ENCODE peak calls at places on chromosomes 11 and 22, in nine cellular contexts. V is breast epithelium; C is aorta; Q is right lobe of liver; U is cardiac muscle cell; W is fibroblast of lung; R is A549; N is naive thymus-derived CD4-positive, alpha-beta T cell; H is GM23248. B is an unnamed sample. For H3K4me1 and H3K9me3, the result is how much of the 10 kb centered on the place peaks cover.

GRCh38 chr11:95736268-95737208 is 53.0 kb downstream of the FAM76B start:
- DNase-seq in V (no peak), C (no peak), Q (no peak), U (no peak), W (no peak), R (no peak), N (no peak), H (no peak), B (no peak)

GRCh38 chr11:64659417-64660144 is 63.4 kb downstream of the NRXN2 start:
- DNase-seq in V (no peak), C (no peak), Q (no peak), U (no peak), W (peak), R (peak), N (no peak), H (peak), B (no peak)

GRCh38 chr11:16605440-16605970 is 132.9 kb upstream of the C11orf58 start:
- DNase-seq in V (no peak), C (no peak), Q (peak), U (peak), W (peak), R (no peak), N (no peak), H (peak), B (no peak)

GRCh38 chr22:42994917-42995562 is 19.9 kb downstream of the PACSIN2 start:
- DNase-seq in V (peak), C (peak), Q (no peak), U (peak), W (peak), R (peak), N (no peak), H (peak), B (no peak)

GRCh38 chr11:44774131-44774530 is 47.4 kb downstream of the TSPAN18 start:
- DNase-seq in V (no peak), C (no peak), Q (no peak), U (peak), W (no peak), R (no peak), N (no peak), H (no peak), B (no peak)

GRCh38 chr11:69864930-69865661 is 45.9 kb upstream of the FGF3 start:
- DNase-seq in V (no peak), C (no peak), Q (no peak), U (no peak), W (no peak), R (no peak), N (no peak), H (no peak), B (no peak)

GRCh38 chr11:121890377-121890776 is 225.6 kb downstream of the BLID start:
- DNase-seq in V (peak), C (no peak), Q (no peak), U (no peak), W (peak), R (no peak), N (no peak), H (peak), B (no peak)

GRCh38 chr11:69295995-69296889 is 2.3 kb downstream of the MYEOV start:
- DNase-seq in V (no peak), C (no peak), Q (peak), U (no peak), W (peak), R (peak), N (no peak), H (peak), B (no peak)

GRCh38 chr11:29518389-29519174 is 498.2 kb downstream of the KCNA4 start:
- DNase-seq in V (no peak), C (no peak), Q (no peak), U (no peak), W (no peak), R (peak), N (no peak), H (no peak), B (no peak)

GRCh38 chr11:46389450-46390330 is 1.9 kb downstream of the CHRM4 start:
- DNase-seq in V (no peak), C (peak), Q (peak), U (peak), W (peak), R (peak), N (no peak), H (peak), B (no peak)

GRCh38 chr11:14417186-14417585 is 58.2 kb upstream of the RRAS2 start:
- DNase-seq in V (no peak), C (no peak), Q (no peak), U (no peak), W (peak), R (no peak), N (no peak), H (peak), B (no peak)

GRCh38 chr11:114253771-114254170 is 42.4 kb upstream of the NNMT start:
- DNase-seq in V (no peak), C (no peak), Q (no peak), U (no peak), W (no peak), R (no peak), N (no peak), H (no peak), B (no peak)

GRCh38 chr22:39519681-39520053 is 695 bp upstream of the ATF4 start:
- DNase-seq in V (no peak), C (peak), Q (peak), U (peak), W (peak), R (peak), N (no peak), H (peak), B (no peak)

GRCh38 chr11:36153581-36153980 is 135.6 kb downstream of the COMMD9 start:
- DNase-seq in V (no peak), C (no peak), Q (no peak), U (no peak), W (no peak), R (no peak), N (no peak), H (no peak), B (no peak)

GRCh38 chr11:114366331-114367243 is 33.7 kb downstream of the C11orf71 start:
- DNase-seq in V (no peak), C (no peak), Q (no peak), U (no peak), W (peak), R (peak), N (no peak), H (peak), B (no peak)

GRCh38 chr11:130641884-130642283 is 193.4 kb downstream of the ADAMTS15 start:
- DNase-seq in V (no peak), C (no peak), Q (no peak), U (no peak), W (no peak), R (no peak), N (no peak), H (no peak), B (no peak)

GRCh38 chr22:49216579-49216978 is 611.1 kb downstream of the BRD1 start:
- DNase-seq in V (no peak), C (peak), Q (peak), U (no peak), W (no peak), R (no peak), N (no peak), H (no peak), B (no peak)

GRCh38 chr11:18491924-18492323 is 34.8 kb downstream of the TSG101 start:
- DNase-seq in V (no peak), C (no peak), Q (no peak), U (no peak), W (peak), R (no peak), N (no peak), H (peak), B (no peak)

GRCh38 chr22:21952586-21953571 is at the start of gene PPM1F:
- DNase-seq in V (peak), C (peak), Q (peak), U (peak), W (peak), R (peak), N (peak), H (peak), B (peak)

GRCh38 chr11:60700689-60701508 is 1.5 kb downstream of the MS4A8 start:
- DNase-seq in V (no peak), C (no peak), Q (no peak), U (peak), W (no peak), R (peak), N (no peak), H (peak), B (no peak)

GRCh38 chr11:74754507-74755255 is 6.0 kb downstream of the RNF169 start:
- DNase-seq in V (no peak), C (no peak), Q (no peak), U (no peak), W (peak), R (peak), N (no peak), H (peak), B (no peak)

GRCh38 chr11:57403176-57404147 is 13.0 kb upstream of the PRG2 start:
- DNase-seq in V (no peak), C (no peak), Q (no peak), U (no peak), W (no peak), R (no peak), N (no peak), H (no peak), B (no peak)

DNA sequence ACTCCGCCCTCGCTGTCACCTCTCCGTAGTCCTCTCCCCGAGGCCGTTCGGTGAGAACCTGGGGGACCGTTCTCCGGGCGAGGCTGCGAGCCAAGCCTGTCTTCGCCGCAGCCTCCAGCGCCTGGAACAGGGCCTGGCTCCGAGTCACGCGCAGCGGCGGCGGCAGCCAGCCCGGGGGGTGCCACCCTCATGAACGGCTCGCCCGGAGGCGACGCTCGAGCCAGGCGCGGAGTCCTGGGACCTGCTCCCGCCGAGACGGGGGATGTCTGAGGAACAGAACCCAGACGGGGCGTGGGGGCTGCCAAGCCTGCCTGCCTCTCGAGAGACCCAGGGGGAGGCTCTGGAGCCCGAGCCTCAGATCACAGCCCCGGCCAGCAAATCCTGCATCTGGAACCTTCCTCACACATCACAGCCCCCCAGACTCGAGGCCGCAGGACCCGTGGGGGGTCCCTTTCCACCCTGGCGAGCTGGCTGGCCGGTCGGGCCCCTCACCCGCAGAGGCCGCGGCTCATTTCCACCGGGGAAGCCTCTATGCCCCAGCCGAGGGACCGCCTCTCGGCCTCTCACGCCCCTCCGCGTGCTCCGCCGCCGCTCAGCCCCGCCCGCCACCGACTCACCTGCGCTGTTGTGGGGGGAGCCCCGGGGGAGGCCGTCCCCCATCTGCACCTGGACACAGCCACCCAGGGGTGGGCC is 4.1 kb downstream of the SHISA8 start:
- DNase-seq in V (no peak), C (no peak), Q (no peak), U (no peak), W (peak), R (no peak), N (peak), H (peak), B (no peak)
- H3K4me3 ChIP-seq in V (peak), C (no peak), Q (peak), U (peak), W (no peak), R (no peak), N (peak), H (peak), B (peak)

DNA sequence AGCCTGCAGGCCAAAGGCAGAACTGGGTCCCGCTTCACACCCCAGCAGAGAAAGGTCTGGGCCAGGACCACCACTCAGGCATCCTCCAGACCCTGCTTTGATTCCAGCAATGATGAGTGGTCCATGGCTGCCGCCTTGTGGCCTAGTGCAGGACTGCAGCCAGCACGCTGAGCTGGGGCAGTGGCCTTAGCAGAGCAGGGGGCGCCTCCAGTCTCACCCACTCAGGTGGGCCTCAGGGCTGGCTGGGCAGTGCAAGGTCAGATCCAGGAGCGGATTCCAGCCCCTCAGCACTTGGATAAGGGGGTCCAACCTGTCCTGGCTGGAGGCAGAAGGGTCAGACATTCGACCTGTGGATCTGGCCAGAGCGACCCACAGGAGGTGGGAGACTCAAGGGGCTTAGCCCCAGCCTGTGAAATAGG is 9.6 kb upstream of the PDE2A start:
- DNase-seq in V (peak), C (peak), Q (peak), U (peak), W (no peak), R (peak), N (peak), H (peak), B (peak)
- H3K4me1 ChIP-seq in V (under half), C (under half), Q (under half), U (under half), W (under half), R (under half), N (under half), H (under half), B (under half)

GRCh38 chr11:97460091-97460490 is 1070.3 kb downstream of the JRKL start:
- DNase-seq in V (no peak), C (no peak), Q (no peak), U (no peak), W (no peak), R (no peak), N (no peak), H (no peak), B (no peak)

GRCh38 chr11:97461934-97462333 is 1072.1 kb downstream of the JRKL start:
- DNase-seq in V (no peak), C (no peak), Q (peak), U (no peak), W (no peak), R (no peak), N (no peak), H (no peak), B (no peak)

GRCh38 chr11:97461044-97461880 is 1071.4 kb downstream of the JRKL start:
- DNase-seq in V (no peak), C (peak), Q (no peak), U (no peak), W (no peak), R (no peak), N (no peak), H (no peak), B (no peak)

DNA sequence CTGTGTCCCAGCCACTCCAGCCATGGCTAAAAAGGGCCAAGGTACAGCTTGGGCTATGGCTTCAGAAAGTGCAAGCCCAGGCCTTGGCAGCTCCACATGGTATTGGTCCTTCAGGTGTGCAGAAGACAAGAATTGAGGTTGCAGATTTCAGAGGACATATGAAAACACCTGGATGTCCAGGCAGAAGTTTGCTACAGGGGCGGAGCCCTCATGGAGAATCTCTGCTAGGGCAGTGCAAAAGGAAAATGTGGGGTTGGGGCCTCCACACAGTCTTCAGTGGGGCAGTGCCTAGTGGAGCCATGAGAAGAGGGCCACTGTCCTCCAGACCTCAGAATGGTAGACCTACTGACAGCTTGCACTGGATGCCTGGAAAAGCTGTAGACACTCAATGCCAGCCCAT is 1074.1 kb downstream of the JRKL start:
- DNase-seq in V (no peak), C (no peak), Q (no peak), U (no peak), W (no peak), R (no peak), N (no peak), H (no peak), B (no peak)
- H3K9me3 ChIP-seq in V (under half), C (under half), Q (under half), U (under half), W (under half), R (under half), N (under half), H (under half), B (under half)

GRCh38 chr11:67371549-67372231 is 1.7 kb downstream of the CLCF1 start:
- DNase-seq in V (no peak), C (no peak), Q (peak), U (peak), W (peak), R (peak), N (no peak), H (peak), B (no peak)
- H3K4me3 ChIP-seq in V (peak), C (peak), Q (no peak), U (peak), W (peak), R (peak), N (peak), H (peak), B (peak)

GRCh38 chr11:72838691-72839305 is 24.6 kb downstream of the ATG16L2 start:
- DNase-seq in V (no peak), C (no peak), Q (no peak), U (no peak), W (peak), R (no peak), N (no peak), H (peak), B (no peak)

GRCh38 chr11:72840780-72841179 is 26.6 kb downstream of the ATG16L2 start:
- DNase-seq in V (no peak), C (no peak), Q (no peak), U (no peak), W (peak), R (peak), N (no peak), H (peak), B (no peak)

GRCh38 chr11:72842126-72842525 is 27.9 kb downstream of the ATG16L2 start:
- DNase-seq in V (no peak), C (no peak), Q (no peak), U (no peak), W (peak), R (no peak), N (no peak), H (no peak), B (no peak)

GRCh38 chr11:72842644-72843330 is 28.6 kb downstream of the ATG16L2 start:
- DNase-seq in V (no peak), C (no peak), Q (no peak), U (no peak), W (no peak), R (no peak), N (no peak), H (no peak), B (no peak)

GRCh38 chr11:72841397-72841796 is 27.2 kb downstream of the ATG16L2 start:
- DNase-seq in V (no peak), C (no peak), Q (no peak), U (no peak), W (no peak), R (no peak), N (no peak), H (no peak), B (no peak)
- H3K4me1 ChIP-seq in V (under half), C (under half), Q (under half), U (under half), W (under half), R (under half), N (under half), H (under half), B (under half)

DNA sequence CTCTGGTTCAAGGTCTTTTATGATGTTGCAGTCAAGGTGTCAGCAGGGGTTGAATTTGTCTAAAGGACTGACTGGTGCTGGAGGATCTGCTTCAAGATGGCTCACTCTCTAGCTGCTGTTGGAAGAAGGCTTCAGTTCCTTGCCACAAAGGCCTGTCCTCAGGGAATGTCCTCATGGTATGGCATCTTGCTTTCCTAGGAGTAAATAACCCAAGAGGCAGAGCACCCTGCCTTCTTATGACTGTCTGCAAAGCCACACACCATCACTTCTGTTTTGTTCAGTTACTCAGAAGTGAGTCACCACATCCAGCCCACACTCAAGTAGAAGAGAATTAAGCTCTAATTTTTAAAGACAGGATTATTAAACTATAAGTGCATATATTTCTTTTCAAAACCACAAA is 45.2 kb downstream of the PLAAT5 start:
- DNase-seq in V (no peak), C (no peak), Q (no peak), U (no peak), W (peak), R (no peak), N (no peak), H (peak), B (no peak)
- H3K9me3 ChIP-seq in V (under half), C (under half), Q (under half), U (under half), W (under half), R (under half), N (under half), H (under half), B (under half)

B was measured in effector memory CD4-positive, alpha-beta T cell.